ENCODE peak calls at places on chromosomes 16 and 17, in nine cellular contexts. One of them, this sample, is unnamed.

GRCh38 chr16:12613992-12614661 is 189.6 kb downstream of the CPPED1 start:
- DNase-seq in ascending aorta: no peak
- DNase-seq in PC-3: no peak
- DNase-seq in WERI-Rb-1: no peak
- DNase-seq in cardiac muscle cell: no peak
- DNase-seq in heart left ventricle: no peak
- DNase-seq in transverse colon: no peak
- DNase-seq in coronary artery: no peak
- DNase-seq in MM.1S: no peak
- DNase-seq in this sample: no peak

GRCh38 chr17:48770954-48771353 is 42.4 kb upstream of the HOXB13 start:
- DNase-seq in ascending aorta: no peak
- DNase-seq in PC-3: no peak
- DNase-seq in WERI-Rb-1: no peak
- DNase-seq in cardiac muscle cell: no peak
- DNase-seq in heart left ventricle: no peak
- DNase-seq in transverse colon: no peak
- DNase-seq in coronary artery: no peak
- DNase-seq in MM.1S: no peak
- DNase-seq in this sample: no peak

GRCh38 chr17:2030779-2031163 is 818 bp downstream of the DPH1 start:
- DNase-seq in ascending aorta: peak
- DNase-seq in PC-3: no peak
- DNase-seq in WERI-Rb-1: peak
- DNase-seq in cardiac muscle cell: no peak
- DNase-seq in heart left ventricle: no peak
- DNase-seq in transverse colon: peak
- DNase-seq in coronary artery: no peak
- DNase-seq in MM.1S: no peak
- DNase-seq in this sample: no peak

GRCh38 chr16:4410335-4411075 is 5.9 kb downstream of the CORO7 start:
- DNase-seq in ascending aorta: no peak
- DNase-seq in PC-3: peak
- DNase-seq in WERI-Rb-1: no peak
- DNase-seq in cardiac muscle cell: no peak
- DNase-seq in heart left ventricle: no peak
- DNase-seq in transverse colon: peak
- DNase-seq in coronary artery: no peak
- DNase-seq in MM.1S: no peak
- DNase-seq in this sample: peak

GRCh38 chr16:89042711-89043551 is 50.7 kb upstream of the ACSF3 start:
- DNase-seq in ascending aorta: no peak
- DNase-seq in PC-3: no peak
- DNase-seq in WERI-Rb-1: no peak
- DNase-seq in cardiac muscle cell: no peak
- DNase-seq in heart left ventricle: peak
- DNase-seq in transverse colon: no peak
- DNase-seq in coronary artery: no peak
- DNase-seq in MM.1S: no peak
- DNase-seq in this sample: no peak

GRCh38 chr16:67182288-67182687 is 1.5 kb downstream of the MATCAP1 start:
- DNase-seq in ascending aorta: no peak
- DNase-seq in PC-3: peak
- DNase-seq in WERI-Rb-1: no peak
- DNase-seq in cardiac muscle cell: no peak
- DNase-seq in heart left ventricle: no peak
- DNase-seq in transverse colon: no peak
- DNase-seq in coronary artery: no peak
- DNase-seq in MM.1S: no peak
- DNase-seq in this sample: no peak

GRCh38 chr16:8644151-8644512 is 22.6 kb downstream of the METTL22 start:
- DNase-seq in ascending aorta: no peak
- DNase-seq in PC-3: no peak
- DNase-seq in WERI-Rb-1: no peak
- DNase-seq in cardiac muscle cell: no peak
- DNase-seq in heart left ventricle: no peak
- DNase-seq in transverse colon: no peak
- DNase-seq in coronary artery: no peak
- DNase-seq in MM.1S: no peak
- DNase-seq in this sample: no peak

GRCh38 chr17:32757963-32758362 is 119.0 kb downstream of the MYO1D start:
- DNase-seq in ascending aorta: no peak
- DNase-seq in PC-3: no peak
- DNase-seq in WERI-Rb-1: no peak
- DNase-seq in cardiac muscle cell: no peak
- DNase-seq in heart left ventricle: no peak
- DNase-seq in transverse colon: no peak
- DNase-seq in coronary artery: no peak
- DNase-seq in MM.1S: no peak
- DNase-seq in this sample: peak

GRCh38 chr17:57532966-57533365 is 212.1 kb downstream of the CCDC182 start:
- DNase-seq in ascending aorta: no peak
- DNase-seq in PC-3: no peak
- DNase-seq in WERI-Rb-1: no peak
- DNase-seq in cardiac muscle cell: no peak
- DNase-seq in heart left ventricle: no peak
- DNase-seq in transverse colon: no peak
- DNase-seq in coronary artery: no peak
- DNase-seq in MM.1S: no peak
- DNase-seq in this sample: no peak

GRCh38 chr17:57532556-57532955 is 212.5 kb downstream of the CCDC182 start:
- DNase-seq in ascending aorta: no peak
- DNase-seq in PC-3: no peak
- DNase-seq in WERI-Rb-1: no peak
- DNase-seq in cardiac muscle cell: no peak
- DNase-seq in heart left ventricle: no peak
- DNase-seq in transverse colon: no peak
- DNase-seq in coronary artery: no peak
- DNase-seq in MM.1S: no peak
- DNase-seq in this sample: no peak

GRCh38 chr17:57530508-57530907 is 214.6 kb downstream of the CCDC182 start:
- DNase-seq in ascending aorta: no peak
- DNase-seq in PC-3: no peak
- DNase-seq in WERI-Rb-1: no peak
- DNase-seq in cardiac muscle cell: peak
- DNase-seq in heart left ventricle: no peak
- DNase-seq in transverse colon: no peak
- DNase-seq in coronary artery: no peak
- DNase-seq in MM.1S: no peak
- DNase-seq in this sample: peak

GRCh38 chr17:57531078-57531477 is 214.0 kb downstream of the CCDC182 start:
- DNase-seq in ascending aorta: no peak
- DNase-seq in PC-3: no peak
- DNase-seq in WERI-Rb-1: no peak
- DNase-seq in cardiac muscle cell: no peak
- DNase-seq in heart left ventricle: no peak
- DNase-seq in transverse colon: no peak
- DNase-seq in coronary artery: no peak
- DNase-seq in MM.1S: no peak
- DNase-seq in this sample: no peak

DNA sequence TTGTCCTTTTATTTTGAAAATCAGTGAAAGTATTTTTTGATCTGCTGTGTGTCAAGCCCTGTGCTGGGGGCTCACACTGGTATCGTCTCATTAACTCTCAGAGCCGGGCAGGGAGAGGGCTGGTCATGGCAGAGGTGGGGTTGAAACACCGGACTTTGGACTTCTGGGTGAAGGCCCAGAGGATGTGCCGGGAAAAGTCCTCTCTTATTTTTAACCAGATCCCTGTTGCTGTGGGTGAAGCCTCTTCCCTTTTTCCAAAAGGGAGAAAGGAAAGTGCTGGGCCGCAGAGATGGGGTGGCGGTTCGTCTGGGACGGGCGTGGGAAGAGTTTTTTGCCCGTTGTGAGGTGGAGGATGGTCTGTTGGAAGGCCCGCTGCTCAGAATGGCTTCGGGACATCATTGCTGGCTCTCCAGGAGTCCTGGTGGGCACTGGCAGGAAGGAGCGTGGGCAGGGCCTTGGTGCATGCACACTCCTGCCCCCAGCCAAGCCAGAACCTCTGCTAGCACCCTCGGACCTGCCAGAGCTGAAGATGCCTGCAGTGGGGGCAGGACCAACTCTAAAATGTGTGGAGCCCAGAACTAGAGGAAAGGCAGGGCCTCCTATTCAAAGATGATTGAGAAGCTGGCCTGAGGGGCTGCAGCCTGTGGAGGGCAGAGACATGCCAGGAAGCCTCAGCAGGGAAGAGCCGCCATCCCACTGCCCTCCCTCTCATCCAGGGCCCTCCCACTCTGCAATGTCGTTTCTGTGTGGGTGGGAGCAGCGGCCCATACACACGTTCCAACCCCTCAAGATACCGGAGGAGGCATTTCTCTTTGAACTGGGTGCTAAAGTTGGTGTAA is 213.2 kb downstream of the CCDC182 start:
- DNase-seq in ascending aorta: no peak
- DNase-seq in PC-3: no peak
- DNase-seq in WERI-Rb-1: no peak
- DNase-seq in cardiac muscle cell: no peak
- DNase-seq in heart left ventricle: no peak
- DNase-seq in transverse colon: no peak
- DNase-seq in coronary artery: no peak
- DNase-seq in MM.1S: no peak
- DNase-seq in this sample: no peak
- TF ChIP-seq CTCF in ascending aorta: no peak
- TF ChIP-seq CTCF in PC-3: no peak
- TF ChIP-seq CTCF in WERI-Rb-1: no peak
- TF ChIP-seq CTCF in cardiac muscle cell: no peak
- TF ChIP-seq CTCF in heart left ventricle: no peak
- TF ChIP-seq CTCF in transverse colon: no peak
- TF ChIP-seq CTCF in coronary artery: no peak
- TF ChIP-seq CTCF in MM.1S: no peak
- TF ChIP-seq CTCF in this sample: no peak

DNA sequence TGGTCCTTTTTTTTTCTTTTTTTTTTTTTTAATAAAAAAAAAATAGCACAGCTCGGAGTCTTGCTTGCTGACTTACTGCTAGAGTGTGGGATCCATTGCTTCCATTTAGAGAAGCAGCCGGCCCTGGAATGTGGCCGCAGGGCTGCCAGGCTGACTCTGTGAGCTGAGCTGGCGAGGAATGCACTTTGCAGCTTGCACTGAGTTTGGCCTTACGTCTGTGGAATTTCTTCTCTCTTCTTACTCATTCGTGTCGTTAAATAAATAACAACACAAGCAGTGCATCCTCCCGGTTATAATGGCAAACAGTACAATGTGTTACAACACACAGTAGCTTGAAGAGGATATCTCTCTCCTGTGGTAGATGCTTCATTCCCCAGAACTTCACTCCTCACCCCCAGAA is 69.2 kb downstream of the PRKCB start:
- DNase-seq in ascending aorta: peak
- DNase-seq in PC-3: peak
- DNase-seq in WERI-Rb-1: no peak
- DNase-seq in cardiac muscle cell: peak
- DNase-seq in heart left ventricle: no peak
- DNase-seq in transverse colon: peak
- DNase-seq in coronary artery: no peak
- DNase-seq in MM.1S: no peak
- DNase-seq in this sample: peak
- H3K4me3 ChIP-seq in ascending aorta: no peak
- H3K4me3 ChIP-seq in PC-3: no peak
- H3K4me3 ChIP-seq in WERI-Rb-1: no peak
- H3K4me3 ChIP-seq in cardiac muscle cell: no peak
- H3K4me3 ChIP-seq in heart left ventricle: no peak
- H3K4me3 ChIP-seq in transverse colon: no peak
- H3K4me3 ChIP-seq in coronary artery: no peak
- H3K4me3 ChIP-seq in MM.1S: no peak
- H3K4me3 ChIP-seq in this sample: no peak

GRCh38 chr16:13896543-13897182 is 23.3 kb upstream of the ERCC4 start:
- DNase-seq in ascending aorta: no peak
- DNase-seq in PC-3: peak
- DNase-seq in WERI-Rb-1: no peak
- DNase-seq in cardiac muscle cell: no peak
- DNase-seq in heart left ventricle: no peak
- DNase-seq in transverse colon: no peak
- DNase-seq in coronary artery: no peak
- DNase-seq in MM.1S: no peak
- DNase-seq in this sample: no peak
- TF ChIP-seq CTCF in ascending aorta: no peak
- TF ChIP-seq CTCF in PC-3: peak
- TF ChIP-seq CTCF in WERI-Rb-1: peak
- TF ChIP-seq CTCF in cardiac muscle cell: peak
- TF ChIP-seq CTCF in heart left ventricle: no peak
- TF ChIP-seq CTCF in transverse colon: no peak
- TF ChIP-seq CTCF in coronary artery: no peak
- TF ChIP-seq CTCF in MM.1S: peak
- TF ChIP-seq CTCF in this sample: peak

GRCh38 chr16:3188675-3188924 is 596 bp downstream of the OR1F1 start:
- DNase-seq in ascending aorta: no peak
- DNase-seq in PC-3: no peak
- DNase-seq in WERI-Rb-1: no peak
- DNase-seq in cardiac muscle cell: no peak
- DNase-seq in heart left ventricle: no peak
- DNase-seq in transverse colon: no peak
- DNase-seq in coronary artery: no peak
- DNase-seq in MM.1S: no peak
- DNase-seq in this sample: no peak

GRCh38 chr16:3189869-3190268 is 1.9 kb downstream of the OR1F1 start:
- DNase-seq in ascending aorta: no peak
- DNase-seq in PC-3: no peak
- DNase-seq in WERI-Rb-1: no peak
- DNase-seq in cardiac muscle cell: no peak
- DNase-seq in heart left ventricle: no peak
- DNase-seq in transverse colon: no peak
- DNase-seq in coronary artery: no peak
- DNase-seq in MM.1S: no peak
- DNase-seq in this sample: no peak

GRCh38 chr16:3187798-3188674 is at the start of gene OR1F1:
- DNase-seq in ascending aorta: no peak
- DNase-seq in PC-3: no peak
- DNase-seq in WERI-Rb-1: peak
- DNase-seq in cardiac muscle cell: peak
- DNase-seq in heart left ventricle: no peak
- DNase-seq in transverse colon: no peak
- DNase-seq in coronary artery: no peak
- DNase-seq in MM.1S: peak
- DNase-seq in this sample: peak

GRCh38 chr16:3190949-3191353 is 2.9 kb downstream of the OR1F1 start:
- DNase-seq in ascending aorta: no peak
- DNase-seq in PC-3: no peak
- DNase-seq in WERI-Rb-1: no peak
- DNase-seq in cardiac muscle cell: peak
- DNase-seq in heart left ventricle: no peak
- DNase-seq in transverse colon: no peak
- DNase-seq in coronary artery: no peak
- DNase-seq in MM.1S: no peak
- DNase-seq in this sample: no peak

DNA sequence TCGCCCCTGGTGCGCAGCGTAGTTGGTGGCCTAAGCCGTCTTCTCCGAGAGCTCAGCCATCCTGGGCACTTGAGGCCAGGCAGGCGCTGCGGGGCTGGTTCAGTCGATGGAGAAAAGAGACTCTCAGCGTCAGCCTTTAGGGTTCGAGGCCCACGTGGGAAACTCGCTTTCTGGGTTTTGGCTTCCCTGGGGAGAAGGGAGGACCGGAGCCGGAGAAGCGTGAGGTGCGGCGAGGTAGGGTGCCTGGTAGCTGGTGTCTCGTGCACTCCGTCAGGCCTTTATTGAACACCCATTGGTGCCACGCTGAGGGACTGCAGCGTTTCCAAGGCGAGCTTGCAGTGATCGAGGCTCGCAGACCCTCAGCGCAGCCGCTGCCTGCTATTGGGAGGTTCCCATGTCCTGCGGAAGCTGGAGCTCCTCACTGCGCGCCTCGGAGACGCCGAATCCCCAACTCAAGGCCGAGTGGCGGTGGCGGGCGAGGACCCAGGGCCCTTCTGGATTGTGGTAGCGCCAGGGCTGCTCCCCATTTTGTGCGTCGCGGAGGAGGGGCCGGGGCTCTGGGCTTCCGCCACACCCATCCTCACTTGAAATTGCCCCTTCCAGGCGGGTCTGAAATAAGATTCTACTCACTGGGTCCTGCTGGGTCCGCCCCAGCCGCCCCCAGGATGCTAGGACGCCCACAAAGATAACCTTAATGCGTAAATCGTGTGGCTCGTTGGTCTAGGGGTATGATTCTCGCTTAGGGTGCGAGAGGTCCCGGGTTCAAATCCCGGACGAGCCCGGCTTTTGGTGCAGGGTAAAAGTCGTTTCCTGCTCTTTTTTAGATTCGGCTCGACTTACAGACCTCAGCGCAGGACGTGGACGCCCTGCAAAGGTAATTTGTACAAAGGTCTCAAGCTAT is 1.2 kb downstream of the OR1F1 start:
- DNase-seq in ascending aorta: no peak
- DNase-seq in PC-3: peak
- DNase-seq in WERI-Rb-1: peak
- DNase-seq in cardiac muscle cell: peak
- DNase-seq in heart left ventricle: no peak
- DNase-seq in transverse colon: no peak
- DNase-seq in coronary artery: no peak
- DNase-seq in MM.1S: no peak
- DNase-seq in this sample: peak
- H3K4me3 ChIP-seq in ascending aorta: peak
- H3K4me3 ChIP-seq in PC-3: no peak
- H3K4me3 ChIP-seq in WERI-Rb-1: peak
- H3K4me3 ChIP-seq in cardiac muscle cell: peak
- H3K4me3 ChIP-seq in heart left ventricle: peak
- H3K4me3 ChIP-seq in transverse colon: no peak
- H3K4me3 ChIP-seq in coronary artery: peak
- H3K4me3 ChIP-seq in MM.1S: peak
- H3K4me3 ChIP-seq in this sample: peak